ENCODE peak calls at places on chromosomes 11 and 22, in nine cellular contexts. X is bronchial epithelial cell, P is right atrium auricular region, M is mesothelial cell of epicardium, I is thoracic aorta, A is GM10248, R is AG10803, J is A673, E is cardiac muscle cell. Z is an unnamed sample.

GRCh38 chr22:44093791-44094190 is 69.7 kb downstream of the PARVB start:
- DNase-seq in X (no peak), P (no peak), M (no peak), I (no peak), A (no peak), R (no peak), J (no peak), E (no peak), Z (no peak)

GRCh38 chr11:34605481-34606325 is 15.2 kb upstream of the EHF start:
- DNase-seq in X (no peak), P (no peak), M (no peak), I (no peak), A (no peak), R (no peak), J (no peak), E (no peak), Z (no peak)

GRCh38 chr11:2519879-2520735 is 75.3 kb downstream of the KCNQ1 start:
- DNase-seq in X (no peak), P (peak), M (peak), I (no peak), A (no peak), R (no peak), J (no peak), E (no peak), Z (no peak)

GRCh38 chr11:78832226-78832947 is 257.7 kb upstream of the NARS2 start:
- DNase-seq in X (no peak), P (no peak), M (no peak), I (no peak), A (no peak), R (no peak), J (no peak), E (no peak), Z (no peak)

GRCh38 chr22:23219787-23220484 is 39.6 kb downstream of the BCR start:
- DNase-seq in X (peak), P (no peak), M (no peak), I (no peak), A (peak), R (peak), J (peak), E (no peak), Z (peak)

GRCh38 chr11:111459506-111460270 is 52.5 kb downstream of the BTG4 start:
- DNase-seq in X (no peak), P (no peak), M (no peak), I (no peak), A (no peak), R (no peak), J (no peak), E (no peak), Z (no peak)

GRCh38 chr11:6387811-6388599 is 2.3 kb upstream of the SMPD1 start:
- DNase-seq in X (peak), P (no peak), M (no peak), I (no peak), A (no peak), R (no peak), J (no peak), E (no peak), Z (no peak)

GRCh38 chr11:69435161-69435990 is 46.1 kb upstream of the LINC01488 start:
- DNase-seq in X (no peak), P (no peak), M (no peak), I (no peak), A (no peak), R (no peak), J (no peak), E (no peak), Z (no peak)

GRCh38 chr11:45096636-45097035 is 49.8 kb upstream of the PRDM11 start:
- DNase-seq in X (no peak), P (peak), M (no peak), I (no peak), A (no peak), R (no peak), J (no peak), E (no peak), Z (no peak)

GRCh38 chr11:119108151-119108856 is 1.2 kb downstream of the C2CD2L start:
- DNase-seq in X (peak), P (no peak), M (no peak), I (no peak), A (peak), R (peak), J (peak), E (no peak), Z (peak)

GRCh38 chr11:76169473-76169881 is 36.8 kb downstream of the WNT11 start:
- DNase-seq in X (no peak), P (no peak), M (no peak), I (no peak), A (peak), R (peak), J (no peak), E (no peak), Z (peak)

GRCh38 chr11:120932305-120932905 is 91.5 kb upstream of the TBCEL start:
- DNase-seq in X (no peak), P (no peak), M (no peak), I (no peak), A (no peak), R (no peak), J (no peak), E (peak), Z (no peak)

GRCh38 chr22:49330421-49331222 is 497.1 kb downstream of the BRD1 start:
- DNase-seq in X (no peak), P (peak), M (peak), I (no peak), A (peak), R (no peak), J (no peak), E (no peak), Z (no peak)

GRCh38 chr11:125941606-125942275 is 4.1 kb upstream of the VSIG10L2 start:
- DNase-seq in X (peak), P (peak), M (peak), I (no peak), A (peak), R (peak), J (peak), E (peak), Z (peak)

GRCh38 chr11:16883179-16883578 is 131.0 kb downstream of the PLEKHA7 start:
- DNase-seq in X (peak), P (no peak), M (no peak), I (no peak), A (no peak), R (no peak), J (peak), E (peak), Z (no peak)

GRCh38 chr11:67642490-67643120 is 3.0 kb upstream of the TBX10 start:
- DNase-seq in X (no peak), P (no peak), M (no peak), I (no peak), A (no peak), R (no peak), J (no peak), E (no peak), Z (no peak)

GRCh38 chr11:67645521-67646457 is 4.7 kb downstream of the ACY3 start:
- DNase-seq in X (no peak), P (no peak), M (no peak), I (no peak), A (no peak), R (no peak), J (no peak), E (no peak), Z (peak)

GRCh38 chr11:67644472-67645418 is 5.2 kb upstream of the TBX10 start:
- DNase-seq in X (no peak), P (no peak), M (no peak), I (no peak), A (no peak), R (no peak), J (no peak), E (no peak), Z (no peak)

GRCh38 chr11:67642148-67642475 is 2.5 kb upstream of the TBX10 start:
- DNase-seq in X (no peak), P (no peak), M (no peak), I (no peak), A (no peak), R (no peak), J (no peak), E (no peak), Z (no peak)

GRCh38 chr11:67644042-67644441 is 4.5 kb upstream of the TBX10 start:
- DNase-seq in X (peak), P (no peak), M (no peak), I (no peak), A (no peak), R (no peak), J (peak), E (no peak), Z (no peak)
- TF ChIP-seq CTCF in X (peak), P (no peak), M (no peak), I (no peak), A (peak), R (peak), J (peak), E (peak), Z (peak)

DNA sequence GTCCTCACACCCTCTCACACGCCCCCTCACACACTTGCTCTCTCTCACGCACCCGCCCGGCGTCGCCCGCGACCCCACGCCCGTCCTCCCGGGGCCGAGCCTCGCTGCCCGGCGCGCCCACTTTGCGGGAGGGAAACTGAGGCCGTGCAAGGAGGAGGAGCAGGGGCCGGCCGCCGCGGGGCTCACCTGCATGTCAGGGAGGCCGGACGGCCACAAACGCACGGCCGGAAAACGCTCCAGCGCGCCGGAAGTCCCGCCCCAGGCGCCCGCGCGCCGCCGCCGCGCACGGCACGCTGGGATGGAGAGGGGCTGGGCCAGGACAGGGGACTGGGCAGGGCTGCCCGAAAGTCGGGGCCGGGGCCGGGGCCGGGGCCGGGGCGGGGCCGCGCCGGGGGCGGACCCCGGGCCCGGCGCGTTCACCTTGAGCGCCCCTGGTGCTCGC is at the start of gene CHID1:
- DNase-seq in X (peak), P (peak), M (peak), I (peak), A (peak), R (peak), J (peak), E (peak), Z (peak)
- TF ChIP-seq CTCF in X (no peak), P (no peak), M (no peak), I (no peak), A (peak), R (no peak), J (no peak), E (no peak), Z (no peak)

GRCh38 chr22:32901925-32902324 is 100.4 kb downstream of the TIMP3 start:
- DNase-seq in X (no peak), P (no peak), M (no peak), I (no peak), A (no peak), R (no peak), J (no peak), E (no peak), Z (no peak)
- TF ChIP-seq CTCF in X (no peak), P (no peak), M (no peak), I (no peak), A (no peak), R (no peak), J (no peak), E (no peak), Z (no peak)

GRCh38 chr11:93775289-93775688 is 8.8 kb upstream of the MED17 start:
- DNase-seq in X (peak), P (no peak), M (no peak), I (no peak), A (no peak), R (no peak), J (peak), E (peak), Z (no peak)
- TF ChIP-seq CTCF in X (no peak), P (no peak), M (peak), I (no peak), A (no peak), R (peak), J (peak), E (peak), Z (peak)

GRCh38 chr11:3669128-3669527 is 2.1 kb downstream of the CHRNA10 start:
- DNase-seq in X (no peak), P (no peak), M (no peak), I (no peak), A (no peak), R (no peak), J (no peak), E (no peak), Z (no peak)

GRCh38 chr11:3669742-3670183 is 1.4 kb downstream of the CHRNA10 start:
- DNase-seq in X (no peak), P (no peak), M (no peak), I (no peak), A (no peak), R (no peak), J (no peak), E (peak), Z (no peak)

GRCh38 chr11:3671334-3672254 is at the start of gene CHRNA10:
- DNase-seq in X (no peak), P (no peak), M (no peak), I (no peak), A (no peak), R (no peak), J (no peak), E (peak), Z (no peak)

GRCh38 chr11:3675971-3676370 is 4.8 kb upstream of the CHRNA10 start:
- DNase-seq in X (no peak), P (no peak), M (no peak), I (no peak), A (no peak), R (no peak), J (no peak), E (no peak), Z (no peak)

GRCh38 chr11:3674189-3674588 is 3.0 kb upstream of the CHRNA10 start:
- DNase-seq in X (peak), P (no peak), M (no peak), I (no peak), A (no peak), R (peak), J (no peak), E (no peak), Z (no peak)
- TF ChIP-seq CTCF in X (no peak), P (no peak), M (no peak), I (no peak), A (no peak), R (no peak), J (no peak), E (no peak), Z (no peak)

GRCh38 chr11:18330921-18331320 is 8.6 kb downstream of the GTF2H1 start:
- DNase-seq in X (no peak), P (no peak), M (no peak), I (no peak), A (no peak), R (no peak), J (no peak), E (no peak), Z (peak)
- TF ChIP-seq CTCF in X (no peak), P (no peak), M (no peak), I (no peak), A (no peak), R (no peak), J (no peak), E (no peak), Z (no peak)

GRCh38 chr11:117945047-117945820 is 16.0 kb upstream of the TMPRSS13 start:
- DNase-seq in X (no peak), P (peak), M (no peak), I (no peak), A (no peak), R (no peak), J (no peak), E (no peak), Z (peak)
- TF ChIP-seq CTCF in X (peak), P (no peak), M (no peak), I (no peak), A (peak), R (no peak), J (peak), E (no peak), Z (no peak)

DNA sequence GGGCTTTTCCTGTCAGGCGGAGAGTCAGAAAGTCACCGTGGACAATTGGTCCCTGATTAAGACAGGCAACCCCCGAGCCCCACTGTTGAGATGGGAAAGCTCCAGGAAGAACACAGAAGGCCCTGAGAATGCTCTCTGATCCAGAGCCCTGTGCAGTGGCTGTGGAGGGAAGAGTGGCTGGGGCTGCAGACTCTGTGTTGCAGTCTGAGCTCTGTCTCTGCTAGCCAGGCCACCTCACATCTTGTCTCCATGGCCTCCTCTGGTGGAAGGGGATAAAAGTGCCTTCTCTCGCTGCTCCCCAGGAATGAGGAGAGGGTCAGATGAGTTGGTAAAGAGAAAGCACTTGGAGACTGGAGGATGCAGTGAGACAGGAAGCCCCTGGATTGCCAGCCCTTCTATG is 141.2 kb downstream of the CEP164 start:
- DNase-seq in X (no peak), P (no peak), M (no peak), I (no peak), A (no peak), R (no peak), J (no peak), E (no peak), Z (no peak)
- TF ChIP-seq CTCF in X (no peak), P (no peak), M (no peak), I (no peak), A (no peak), R (no peak), J (no peak), E (no peak), Z (no peak)

GRCh38 chr22:29855611-29856181 is 17.6 kb upstream of the ASCC2 start:
- DNase-seq in X (no peak), P (peak), M (no peak), I (no peak), A (no peak), R (no peak), J (no peak), E (peak), Z (no peak)

GRCh38 chr22:29856496-29856895 is 18.4 kb upstream of the ASCC2 start:
- DNase-seq in X (no peak), P (no peak), M (no peak), I (no peak), A (no peak), R (no peak), J (no peak), E (no peak), Z (no peak)

GRCh38 chr22:29859976-29860766 is 22.1 kb upstream of the ASCC2 start:
- DNase-seq in X (no peak), P (no peak), M (no peak), I (no peak), A (no peak), R (no peak), J (no peak), E (no peak), Z (no peak)

DNA sequence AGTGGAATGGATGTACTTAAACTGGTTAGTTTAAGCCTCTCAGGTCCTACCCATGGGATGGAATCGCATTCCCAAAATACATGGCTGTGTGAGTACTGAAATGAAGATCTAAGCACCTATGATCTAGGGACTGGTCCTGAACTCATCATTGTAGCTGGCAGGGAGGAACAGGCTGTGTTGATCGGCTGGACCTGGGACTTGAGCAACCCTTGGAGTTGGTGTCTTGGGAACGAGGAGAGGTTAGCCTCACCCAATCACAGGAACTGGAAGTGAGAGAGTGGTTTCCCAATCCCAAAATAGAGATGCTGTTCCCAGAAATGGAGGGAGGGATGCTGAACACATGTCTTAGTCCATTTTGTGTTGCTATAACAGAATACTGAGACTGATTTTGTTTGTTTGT is 16.4 kb upstream of the ASCC2 start:
- DNase-seq in X (no peak), P (peak), M (no peak), I (no peak), A (no peak), R (no peak), J (no peak), E (no peak), Z (no peak)
- TF ChIP-seq CTCF in X (no peak), P (no peak), M (no peak), I (no peak), A (no peak), R (no peak), J (no peak), E (no peak), Z (no peak)

Z was measured in GM12865.